ENCODE peak calls at places on chromosomes 16 and 17, in four cellular contexts. M, J, D and W are unnamed samples.

GRCh38 chr16:71288570-71288889 is 672 bp downstream of the CMTR2 start:
- DNase-seq in D (no peak), M (no peak), J (no peak), W (peak; percentile 37)

GRCh38 chr17:8162997-8163977 is 539 bp upstream of the VAMP2 start:
- DNase-seq in J (no peak), M (no peak), D (peak; percentile 29), W (no peak)

GRCh38 chr17:62625870-62626200 is 1.6 kb upstream of the MRC2 start:
- DNase-seq in D (no peak), J (no peak), M (no peak), W (no peak)

GRCh38 chr17:80294210-80294609 is 33.6 kb downstream of the RNF213 start:
- DNase-seq in D (no peak), M (no peak), J (no peak), W (no peak)

GRCh38 chr16:8950580-8951077 is 13.1 kb downstream of the USP7 start:
- DNase-seq in M (no peak), J (peak; percentile 63), D (no peak), W (peak; percentile 73)

GRCh38 chr17:62062936-62063335 is 2.1 kb downstream of the MED13 start:
- DNase-seq in D (peak; percentile 10), M (no peak), J (peak; percentile 4), W (no peak)

GRCh38 chr16:88671806-88672205 is 8.9 kb upstream of the MVD start:
- DNase-seq in J (no peak), D (no peak), M (no peak), W (no peak)

GRCh38 chr16:88309174-88309904 is 73.4 kb upstream of the ZNF469 start:
- DNase-seq in M (no peak), D (no peak), J (no peak), W (no peak)

GRCh38 chr17:72590882-72591499 is 470.2 kb downstream of the SOX9 start:
- DNase-seq in D (no peak), J (no peak), M (no peak), W (no peak)

GRCh38 chr17:37527249-37527851 is 37.7 kb downstream of the DUSP14 start:
- DNase-seq in D (peak; percentile 56), J (peak; percentile 69), M (peak; percentile 38), W (peak; percentile 32)

GRCh38 chr17:50661795-50662391 is 27.2 kb downstream of the ABCC3 start:
- DNase-seq in M (peak; percentile 92), J (peak; percentile 89), D (peak; percentile 86), W (peak; percentile 81)

GRCh38 chr16:14401839-14402115 is 228.3 kb downstream of the PARN start:
- DNase-seq in M (no peak), D (no peak), J (peak; percentile 32), W (peak; percentile 15)

GRCh38 chr16:76535-77272 is 1.3 kb upstream of the MPG start:
- DNase-seq in J (peak; percentile 92), M (no peak), D (peak; percentile 75), W (peak; percentile 75)

GRCh38 chr17:28282596-28282995 is 36.4 kb upstream of the TMEM97 start:
- DNase-seq in M (peak; percentile 21), D (peak; percentile 13), J (peak; percentile 86), W (peak; percentile 87)

GRCh38 chr17:58383892-58384462 is 32.0 kb upstream of the SUPT4H1 start:
- DNase-seq in D (no peak), M (no peak), J (no peak), W (no peak)

GRCh38 chr17:30858556-30859250 is 26.9 kb downstream of the ATAD5 start:
- DNase-seq in J (peak; percentile 2), D (no peak), M (no peak), W (peak; percentile 27)

GRCh38 chr17:74833501-74834361 is 26.0 kb downstream of the GRIN2C start:
- DNase-seq in D (no peak), J (no peak), M (no peak), W (peak; percentile 18)

GRCh38 chr16:89155851-89156739 is 15.5 kb upstream of the CDH15 start:
- DNase-seq in M (no peak), J (no peak), D (no peak), W (no peak)

GRCh38 chr16:70391881-70392481 is 45.3 kb downstream of the DDX19A start:
- DNase-seq in J (peak; percentile 69), D (no peak), M (no peak), W (no peak)

GRCh38 chr17:37131670-37132620 is 183.2 kb downstream of the AATF start:
- DNase-seq in J (no peak), D (no peak), M (no peak), W (no peak)

GRCh38 chr16:47612711-47613110 is 151.6 kb downstream of the PHKB start:
- DNase-seq in M (no peak), D (no peak), J (peak; percentile 51), W (no peak)

GRCh38 chr17:78397681-78398101 is 19.2 kb downstream of the PGS1 start:
- DNase-seq in M (no peak), D (no peak), J (no peak), W (peak; percentile 76)

GRCh38 chr17:8153550-8153956 is 1.3 kb upstream of the PER1 start:
- DNase-seq in D (peak; percentile 95), M (no peak), J (peak; percentile 98), W (peak; percentile 97)

GRCh38 chr16:17277981-17278381 is 192.8 kb downstream of the XYLT1 start:
- DNase-seq in D (no peak), M (peak; percentile 24), J (peak; percentile 15), W (no peak)

GRCh38 chr17:19542247-19542646 is 8.6 kb downstream of the SLC47A1 start:
- DNase-seq in M (no peak), J (no peak), D (no peak), W (no peak)

GRCh38 chr16:13935408-13935807 is 15.5 kb downstream of the ERCC4 start:
- DNase-seq in J (no peak), M (no peak), D (no peak), W (no peak)

GRCh38 chr16:25027781-25028180 is 12.6 kb upstream of the ARHGAP17 start:
- DNase-seq in J (no peak), D (no peak), M (no peak), W (no peak)

GRCh38 chr17:46072998-46073397 is 73.9 kb downstream of the STH start:
- DNase-seq in J (peak; percentile 28), D (no peak), M (no peak), W (peak; percentile 76)

DNA sequence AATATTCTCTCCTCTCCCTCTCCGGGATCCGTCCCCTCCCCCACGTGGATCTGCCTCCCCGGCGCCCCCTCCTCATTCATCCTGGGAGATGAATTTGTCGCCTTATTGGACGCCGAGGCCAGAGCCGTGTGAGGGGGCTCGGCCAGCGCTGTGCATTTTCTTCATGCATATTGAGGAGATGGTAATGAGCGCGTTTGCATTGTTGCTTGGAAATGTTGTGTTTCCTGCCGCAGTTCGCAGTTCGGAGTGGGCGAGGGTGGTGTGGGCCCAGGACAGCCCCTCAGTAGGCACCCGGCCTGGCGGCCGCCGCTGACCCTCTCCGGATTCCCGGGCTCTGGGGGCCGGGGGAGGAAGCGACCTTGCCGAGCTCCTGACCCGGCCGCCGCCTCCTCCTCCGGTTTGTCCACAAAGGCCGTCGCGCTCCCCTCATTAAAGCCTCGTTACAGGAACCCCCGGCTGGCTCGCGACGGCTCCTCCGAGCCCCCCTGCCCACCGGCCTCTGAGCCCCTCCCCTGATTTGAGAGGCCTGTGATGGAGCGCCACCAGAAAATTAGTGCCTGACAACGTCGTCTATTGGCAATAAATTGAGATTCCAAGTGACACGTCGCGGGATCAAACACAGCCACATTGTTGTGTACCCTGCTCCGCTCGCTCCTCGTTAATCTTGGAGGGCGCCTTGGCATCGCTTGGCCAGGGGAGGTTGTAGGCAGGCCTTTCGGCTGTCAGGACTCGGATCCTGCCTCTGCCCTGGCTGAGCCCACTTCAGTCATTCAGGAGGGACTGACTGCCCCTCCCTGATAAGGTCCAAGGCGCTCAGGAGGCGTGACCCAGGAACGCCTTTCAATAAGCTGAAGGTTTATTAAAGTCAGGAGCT is 4.8 kb upstream of the IRX3 start:
- DNase-seq in M (no peak), J (no peak), D (no peak), W (no peak)
- TF ChIP-seq EZH2 in M (no peak), J (no peak), D (peak; percentile 70), W (peak; percentile 48)

GRCh38 chr17:1226308-1226707 is 43.9 kb upstream of the BHLHA9 start:
- DNase-seq in M (no peak), D (no peak), J (no peak), W (no peak)

GRCh38 chr17:1229354-1229890 is 40.8 kb upstream of the BHLHA9 start:
- DNase-seq in M (no peak), D (no peak), J (no peak), W (no peak)

GRCh38 chr17:1227365-1227764 is 42.9 kb upstream of the BHLHA9 start:
- DNase-seq in J (no peak), M (no peak), D (no peak), W (no peak)

GRCh38 chr17:1228752-1229353 is 41.4 kb upstream of the BHLHA9 start:
- DNase-seq in M (no peak), D (no peak), J (no peak), W (no peak)

GRCh38 chr17:1227917-1228751 is 42.1 kb upstream of the BHLHA9 start:
- DNase-seq in M (no peak), J (no peak), D (no peak), W (no peak)
- TF ChIP-seq EZH2 in M (no peak), J (peak; percentile 81), D (peak; percentile 94), W (peak; percentile 76)

DNA sequence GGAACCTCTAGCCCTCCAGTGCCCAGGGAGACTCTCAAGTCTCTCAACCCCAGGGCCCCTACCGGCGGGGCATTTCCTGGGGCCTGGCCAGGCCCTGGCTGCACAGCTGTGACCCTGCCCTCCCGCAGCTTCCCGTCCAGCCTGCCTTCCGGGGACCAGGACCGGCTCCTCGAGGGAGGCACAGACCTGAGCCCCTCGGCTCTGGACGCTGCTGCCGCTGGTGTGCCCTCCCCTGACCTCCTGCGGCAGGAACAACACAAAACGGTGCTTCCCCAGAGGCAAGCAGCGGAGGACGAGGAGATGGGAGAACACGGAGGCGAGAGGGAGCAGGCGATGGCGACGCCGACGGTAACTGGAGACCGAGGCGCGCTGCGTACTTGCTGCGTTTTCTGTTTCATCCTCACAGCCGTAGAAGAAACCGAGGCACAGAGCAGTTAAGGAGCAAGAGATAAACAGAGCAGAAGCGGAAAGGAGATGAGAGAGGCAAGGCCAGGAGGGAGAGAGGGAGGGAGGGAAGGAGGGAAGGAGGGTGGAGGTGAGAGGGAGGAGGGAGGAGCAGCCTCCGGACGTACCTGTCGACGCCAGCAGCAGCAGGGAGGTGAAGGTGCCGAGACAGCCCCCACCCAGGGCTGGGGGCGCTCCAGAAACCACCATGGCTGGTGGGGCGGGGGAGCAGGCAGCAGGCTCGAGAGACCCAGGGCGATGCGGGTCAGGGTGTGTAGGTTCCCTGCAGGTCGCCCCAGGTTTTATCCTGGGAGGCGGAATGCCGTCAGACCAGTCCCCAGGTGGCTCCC is at the start of gene PRSS22:
- DNase-seq in M (no peak), D (no peak), J (no peak), W (no peak)
- TF ChIP-seq EZH2 in M (no peak), D (peak; percentile 59), J (peak; percentile 39), W (no peak)

GRCh38 chr17:81392909-81393654 is 2.2 kb upstream of the BAHCC1 start:
- DNase-seq in J (peak; percentile 34), D (peak; percentile 29), M (no peak), W (no peak)
- TF ChIP-seq EZH2 in J (no peak), D (no peak), M (no peak), W (no peak)

GRCh38 chr16:3045758-3046505 is 429 bp upstream of the MMP25 start:
- DNase-seq in M (no peak), D (no peak), J (no peak), W (no peak)
- TF ChIP-seq EZH2 in M (no peak), D (peak; percentile 82), J (peak; percentile 92), W (peak; percentile 31)

GRCh38 chr16:73060948-73061495 is 13.1 kb upstream of the ZFHX3 start:
- DNase-seq in J (peak; percentile 44), M (no peak), D (no peak), W (no peak)
- TF ChIP-seq EZH2 in J (no peak), M (no peak), D (no peak), W (no peak)